ENCODE peak calls at places on chromosomes 7 and 10, in four cellular contexts. Y is A549, O is breast epithelium, N is ovary. T is an unnamed sample.

GRCh38 chr7:4882169-4882741 is 1.3 kb downstream of the RADIL start:
- DNase-seq in Y (no peak), O (peak; percentile 59), N (peak; percentile 25), T (peak; percentile 82)

GRCh38 chr7:116574025-116574822 is 49.4 kb downstream of the CAV1 start:
- DNase-seq in Y (no peak), O (no peak), N (no peak), T (no peak)

GRCh38 chr10:46311501-46311951 is 24.7 kb downstream of the ANTXRL start:
- DNase-seq in Y (no peak), O (peak; percentile 47), N (no peak), T (no peak)

GRCh38 chr7:69663911-69664310 is 65.6 kb downstream of the AUTS2 start:
- DNase-seq in Y (no peak), O (no peak), N (no peak), T (no peak)

GRCh38 chr10:100482181-100482833 is 19.5 kb downstream of the WNT8B start:
- DNase-seq in Y (peak; percentile 83), O (peak; percentile 77), N (peak; percentile 52), T (no peak)

GRCh38 chr7:71419546-71420337 is 287.8 kb downstream of the GALNT17 start:
- DNase-seq in Y (no peak), O (no peak), N (no peak), T (no peak)

GRCh38 chr7:85693326-85693725 is 506.5 kb upstream of the SEMA3D start:
- DNase-seq in Y (no peak), O (no peak), N (no peak), T (no peak)

GRCh38 chr7:156106107-156106426 is 293.8 kb upstream of the SHH start:
- DNase-seq in Y (no peak), O (no peak), N (no peak), T (no peak)

GRCh38 chr7:121397832-121398231 is 1.7 kb upstream of the FAM3C start:
- DNase-seq in Y (no peak), O (no peak), N (no peak), T (no peak)

GRCh38 chr7:105277341-105277740 is 111.4 kb downstream of the SRPK2 start:
- DNase-seq in Y (peak; percentile 48), O (no peak), N (no peak), T (no peak)

GRCh38 chr10:5888843-5889623 is 660 bp downstream of the ANKRD16 start:
- DNase-seq in Y (peak; percentile 32), O (no peak), N (peak; percentile 24), T (no peak)

GRCh38 chr10:70677620-70678249 is 5.4 kb downstream of the ADAMTS14 start:
- DNase-seq in Y (no peak), O (no peak), N (no peak), T (no peak)

GRCh38 chr7:69597278-69598076 is 798 bp upstream of the AUTS2 start:
- DNase-seq in Y (peak; percentile 30), O (peak; percentile 54), N (no peak), T (peak; percentile 14)

GRCh38 chr7:150975536-150976285 is 2.4 kb downstream of the KCNH2 start:
- DNase-seq in Y (no peak), O (no peak), N (no peak), T (no peak)

GRCh38 chr7:150976529-150977381 is 1.4 kb downstream of the KCNH2 start:
- DNase-seq in Y (no peak), O (no peak), N (no peak), T (no peak)

GRCh38 chr7:150973571-150974451 is 4.3 kb downstream of the KCNH2 start:
- DNase-seq in Y (no peak), O (no peak), N (no peak), T (no peak)

GRCh38 chr7:150972746-150973145 is 5.4 kb downstream of the KCNH2 start:
- DNase-seq in Y (no peak), O (no peak), N (no peak), T (no peak)

DNA sequence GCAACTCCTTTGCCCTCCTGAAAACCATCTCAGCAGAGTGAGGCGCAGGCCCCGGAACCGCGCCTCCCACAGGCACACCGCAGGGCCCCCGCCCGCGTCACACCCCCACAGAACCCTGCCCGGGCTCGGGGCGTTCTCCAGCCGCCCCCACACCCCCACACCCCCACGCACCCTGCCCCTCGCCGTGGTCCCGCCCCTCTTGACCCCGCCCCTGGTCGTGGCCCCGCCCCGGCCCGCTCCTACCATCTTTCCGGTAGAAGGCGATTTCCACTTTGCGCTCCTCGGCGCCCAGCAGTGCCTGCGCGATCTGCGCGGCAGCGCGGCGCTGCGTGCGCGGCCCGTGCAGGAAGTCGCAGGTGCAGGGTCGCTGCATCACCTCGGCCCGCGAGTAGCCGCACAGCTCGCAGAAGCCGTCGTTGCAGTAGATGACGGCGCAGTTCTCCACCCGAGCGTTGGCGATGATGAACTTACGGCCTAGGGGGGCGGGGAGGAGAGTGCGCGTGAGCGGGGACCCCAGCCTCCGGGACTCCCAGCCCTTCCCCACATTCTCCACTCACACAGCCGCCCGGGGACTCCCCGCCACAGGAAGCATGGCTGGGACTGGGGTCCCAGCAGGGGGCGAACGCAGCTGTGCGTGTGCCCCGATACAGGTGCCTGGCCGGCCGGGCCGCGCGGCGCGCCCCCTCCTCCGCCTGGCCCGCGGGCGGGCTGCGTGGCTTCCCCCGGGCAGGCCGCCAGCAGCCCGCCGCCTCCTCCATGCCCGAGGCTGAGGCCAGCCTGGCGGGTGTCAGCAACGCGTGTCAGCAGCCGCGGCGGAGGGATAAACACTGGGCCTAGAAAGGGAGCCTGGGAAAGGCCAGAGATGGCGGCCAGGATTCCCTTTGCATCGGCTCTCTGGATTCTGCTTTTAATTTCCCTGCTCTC is 3.4 kb downstream of the KCNH2 start:
- DNase-seq in Y (peak; percentile 44), O (no peak), N (no peak), T (no peak)
- TF ChIP-seq POLR2A in Y (peak; percentile 91), O (no peak), N (no peak), T (no peak)

GRCh38 chr10:33336606-33337334 is 2.3 kb upstream of the NRP1 start:
- DNase-seq in Y (peak; percentile 67), O (no peak), N (peak; percentile 62), T (peak; percentile 17)

GRCh38 chr10:33335550-33335799 is 1.0 kb upstream of the NRP1 start:
- DNase-seq in Y (peak; percentile 81), O (no peak), N (no peak), T (no peak)

GRCh38 chr10:33334839-33335549 is 527 bp upstream of the NRP1 start:
- DNase-seq in Y (peak; percentile 88), O (peak; percentile 61), N (peak; percentile 82), T (peak; percentile 58)

GRCh38 chr10:33335800-33336605 is 1.5 kb upstream of the NRP1 start:
- DNase-seq in Y (peak; percentile 95), O (peak; percentile 54), N (peak; percentile 73), T (peak; percentile 40)

DNA sequence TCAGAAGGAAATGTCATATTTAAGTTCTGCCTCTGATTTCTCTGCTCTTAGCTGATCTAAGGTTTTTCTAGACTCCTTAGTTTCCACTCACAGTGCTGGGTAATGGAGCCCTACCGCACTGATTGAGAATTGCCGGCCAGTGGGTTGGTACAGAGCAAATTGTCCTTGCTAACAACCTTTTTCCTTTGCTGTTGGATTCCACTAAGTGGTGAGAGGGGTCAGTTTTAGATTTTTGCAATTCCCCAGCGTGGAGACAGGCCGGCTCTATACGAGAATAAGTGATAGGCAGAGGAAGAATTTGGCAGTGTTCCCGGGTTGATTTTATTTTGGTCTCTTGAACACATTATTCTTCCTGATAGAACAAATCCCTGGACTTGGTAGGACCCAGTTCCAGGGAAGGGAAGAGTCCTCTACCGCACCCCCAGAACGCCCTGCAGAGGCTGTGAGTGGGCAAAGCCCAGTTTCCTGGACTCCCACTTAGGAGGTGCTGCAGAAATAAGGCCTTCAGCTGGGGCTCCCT is 2.9 kb upstream of the NRP1 start:
- DNase-seq in Y (peak; percentile 48), O (no peak), N (peak; percentile 39), T (no peak)
- H3K4me3 ChIP-seq in Y (peak overlapping the region; percentile 85), O (peak overlapping the region; percentile 82), N (peak overlapping the region; percentile 69), T (peak overlapping the region; percentile 44)

DNA sequence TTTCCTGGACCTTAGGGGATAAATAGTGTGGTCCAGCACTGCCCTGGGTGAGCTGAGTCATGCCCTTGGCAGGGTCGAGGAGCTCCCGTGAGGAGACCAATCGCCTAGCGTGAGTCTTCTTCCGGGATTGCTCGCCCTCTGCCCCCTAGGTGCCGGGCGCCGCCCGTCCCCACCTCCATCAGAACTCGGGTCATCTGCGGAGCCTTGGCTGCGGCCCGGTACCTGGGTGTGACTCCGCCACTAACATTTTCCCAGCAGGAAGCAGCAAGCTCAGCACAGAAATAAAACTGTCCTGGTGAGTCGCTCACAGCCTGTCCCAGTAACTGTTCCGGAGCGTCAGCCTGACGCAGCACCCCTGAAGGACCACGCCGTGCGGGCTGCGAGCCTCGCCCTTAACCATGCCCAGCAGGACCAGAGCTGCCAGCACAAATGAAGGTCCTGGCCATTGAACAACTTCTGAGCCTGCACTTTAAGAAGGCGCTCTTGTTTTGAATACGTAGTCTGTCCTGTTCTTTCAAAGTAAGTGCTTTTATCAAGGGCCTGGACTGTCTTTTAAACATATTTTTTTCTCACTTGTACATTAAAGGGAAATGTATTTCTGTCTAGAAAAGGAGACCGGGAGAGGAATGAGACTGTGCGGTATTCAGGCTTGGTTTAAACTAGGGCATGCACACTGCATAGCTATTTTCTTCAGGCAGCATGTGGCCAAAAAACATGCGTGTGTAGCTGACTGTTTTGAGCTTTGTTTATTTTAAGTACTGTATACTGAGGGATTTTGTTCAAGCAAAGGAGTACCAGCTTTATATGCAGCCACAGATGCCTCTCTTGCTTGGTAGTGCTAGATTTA is 136.7 kb downstream of the HECW1 start:
- DNase-seq in Y (peak; percentile 86), O (no peak), N (peak; percentile 11), T (no peak)
- TF ChIP-seq POLR2A in Y (peak; percentile 54), O (no peak), N (no peak), T (no peak)

GRCh38 chr7:134778941-134779740 is at the start of gene CALD1:
- DNase-seq in Y (peak; percentile 89), O (peak; percentile 66), N (peak; percentile 75), T (peak; percentile 76)

GRCh38 chr7:134780166-134780853 is 876 bp downstream of the CALD1 start:
- DNase-seq in Y (no peak), O (no peak), N (no peak), T (peak; percentile 5)

GRCh38 chr7:134779741-134780065 is 269 bp downstream of the CALD1 start:
- DNase-seq in Y (no peak), O (no peak), N (no peak), T (no peak)

GRCh38 chr7:134782121-134782623 is 2.7 kb downstream of the CALD1 start:
- DNase-seq in Y (no peak), O (no peak), N (no peak), T (no peak)

GRCh38 chr7:134781171-134781570 is 1.7 kb downstream of the CALD1 start:
- DNase-seq in Y (no peak), O (no peak), N (no peak), T (peak; percentile 3)
- H3K4me3 ChIP-seq in Y (peak overlapping the region; percentile 48), O (peak overlapping the region; percentile 40), N (peak overlapping the region; percentile 71), T (peak overlapping the region; percentile 42)

T was measured in tibial nerve.